ENCODE peak calls at places on chromosomes 7 and 10, in six cellular contexts. M, Q, H, G, Y and X are unnamed samples. For H3K36me3, the result is how much of the 10 kb centered on the place peaks cover.

GRCh38 chr7:136114966-136115762 is 138.0 kb upstream of the MTPN start:
- DNase-seq in Y (no peak), G (peak), Q (peak), H (no peak), M (peak), X (peak)

GRCh38 chr7:110534241-110534931 is 556.5 kb upstream of the LRRN3 start:
- DNase-seq in M (no peak), Y (no peak), G (no peak), Q (peak), H (peak), X (peak)

GRCh38 chr7:70553364-70553763 is 578.6 kb upstream of the GALNT17 start:
- DNase-seq in G (no peak), Y (no peak), Q (no peak), H (no peak), M (peak), X (no peak)

GRCh38 chr7:131302876-131303707 is 24.6 kb upstream of the MKLN1 start:
- DNase-seq in M (peak), Y (no peak), H (no peak), G (peak), Q (no peak), X (no peak)

GRCh38 chr7:108083980-108084379 is 46.2 kb downstream of the LAMB4 start:
- DNase-seq in Y (no peak), M (peak), H (no peak), Q (no peak), G (no peak), X (peak)

GRCh38 chr10:5683065-5683464 is 1.6 kb upstream of the TASOR2 start:
- DNase-seq in H (no peak), Y (no peak), M (no peak), Q (no peak), G (no peak), X (no peak)

GRCh38 chr10:3499120-3499519 is 285.9 kb downstream of the KLF6 start:
- DNase-seq in G (no peak), Y (no peak), M (peak), H (no peak), Q (no peak), X (peak)

GRCh38 chr10:13891542-13892431 is 305.0 kb downstream of the PRPF18 start:
- DNase-seq in H (no peak), M (peak), G (no peak), Q (peak), Y (no peak), X (no peak)

GRCh38 chr7:155190608-155191536 is 106.8 kb upstream of the INSIG1 start:
- DNase-seq in Y (peak), M (peak), H (no peak), Q (no peak), G (peak), X (no peak)

GRCh38 chr10:30882281-30882680 is 149.4 kb downstream of the ZNF438 start:
- DNase-seq in Y (no peak), M (no peak), H (no peak), G (no peak), Q (no peak), X (no peak)

GRCh38 chr10:80579849-80580645 is 42.3 kb downstream of the SH2D4B start:
- DNase-seq in Q (no peak), Y (no peak), H (no peak), G (no peak), M (no peak), X (no peak)

GRCh38 chr10:90437452-90437851 is 420.4 kb downstream of the HTR7 start:
- DNase-seq in Y (no peak), M (peak), H (no peak), Q (no peak), G (no peak), X (peak)

GRCh38 chr10:18607503-18607902 is 43.9 kb downstream of the NSUN6 start:
- DNase-seq in H (peak), G (no peak), Y (no peak), Q (peak), M (peak), X (peak)

GRCh38 chr7:12569673-12570072 is 847 bp upstream of the SCIN start:
- DNase-seq in Y (no peak), Q (no peak), M (no peak), H (no peak), G (no peak), X (no peak)

GRCh38 chr7:87059525-87060287 is at the start of gene ELAPOR2:
- DNase-seq in Q (peak), M (peak), Y (peak), G (peak), H (peak), X (peak)

GRCh38 chr10:55629792-55630490 is 731.1 kb downstream of the ZWINT start:
- DNase-seq in Q (peak), G (no peak), H (no peak), Y (no peak), M (peak), X (peak)

GRCh38 chr10:49271346-49271745 is 27.6 kb upstream of the C10orf71 start:
- DNase-seq in G (no peak), Y (no peak), M (no peak), Q (no peak), H (no peak), X (no peak)

GRCh38 chr7:50646069-50646468 is 80.9 kb upstream of the DDC start:
- DNase-seq in H (no peak), Q (no peak), Y (no peak), G (no peak), M (no peak), X (no peak)

GRCh38 chr10:84783386-84783785 is 455.0 kb downstream of the CCSER2 start:
- DNase-seq in M (peak), Y (no peak), Q (no peak), H (no peak), G (no peak), X (peak)

GRCh38 chr10:105150486-105150885 is 509.4 kb downstream of the SORCS3 start:
- DNase-seq in G (no peak), Q (no peak), Y (no peak), H (no peak), M (no peak), X (peak)

GRCh38 chr10:28592953-28593352 is 60.0 kb downstream of the WAC start:
- DNase-seq in Y (no peak), Q (no peak), H (no peak), M (peak), G (no peak), X (peak)

GRCh38 chr7:101580596-101580995 is 48.5 kb downstream of the MYL10 start:
- DNase-seq in Q (no peak), M (no peak), G (no peak), H (no peak), Y (no peak), X (no peak)

GRCh38 chr10:86044029-86044428 is 322.6 kb downstream of the GRID1 start:
- DNase-seq in M (no peak), G (no peak), H (no peak), Q (no peak), Y (no peak), X (no peak)

GRCh38 chr7:124728610-124729009 is 37.0 kb downstream of the GPR37 start:
- DNase-seq in H (no peak), G (no peak), Y (no peak), Q (no peak), M (no peak), X (no peak)

GRCh38 chr7:115449689-115450088 is 527.8 kb downstream of the MDFIC start:
- DNase-seq in Q (no peak), Y (no peak), G (no peak), H (no peak), M (no peak), X (no peak)

GRCh38 chr7:27277628-27278027 is 35.0 kb downstream of the EVX1 start:
- DNase-seq in Q (no peak), H (no peak), Y (no peak), G (no peak), M (peak), X (no peak)

GRCh38 chr7:30093351-30094019 is 41.3 kb upstream of the MTURN start:
- DNase-seq in Y (no peak), Q (peak), M (peak), H (no peak), G (no peak), X (peak)

GRCh38 chr10:45418417-45418858 is 44.4 kb downstream of the ALOX5 start:
- DNase-seq in Y (no peak), G (no peak), H (no peak), Q (no peak), M (no peak), X (no peak)

GRCh38 chr10:2463301-2463700 is 604.0 kb upstream of the PFKP start:
- DNase-seq in G (no peak), Q (no peak), Y (no peak), H (no peak), M (no peak), X (peak)

GRCh38 chr7:26451997-26452396 is 160.3 kb downstream of the SNX10 start:
- DNase-seq in M (no peak), Y (no peak), G (no peak), Q (no peak), H (no peak), X (no peak)

GRCh38 chr10:77188511-77188910 is 449.1 kb downstream of the KCNMA1 start:
- DNase-seq in M (no peak), Y (no peak), Q (no peak), H (no peak), G (no peak), X (no peak)

GRCh38 chr10:48751730-48752129 is 67.1 kb downstream of the WDFY4 start:
- DNase-seq in M (no peak), H (no peak), Q (no peak), G (no peak), Y (no peak), X (no peak)

GRCh38 chr7:64882341-64883112 is 20.5 kb upstream of the ZNF273 start:
- DNase-seq in G (no peak), H (peak), Q (peak), Y (no peak), M (peak), X (peak)
- H3K4me3 ChIP-seq in G (no peak), H (peak), Q (peak), Y (no peak), M (no peak), X (peak)

GRCh38 chr7:5173490-5173889 is 16.5 kb upstream of the WIPI2 start:
- DNase-seq in Y (no peak), G (no peak), Q (no peak), M (no peak), H (no peak), X (no peak)
- H3K36me3 ChIP-seq in Y (under half), G (under half), Q (under half), M (under half), H (under half), X (under half)

GRCh38 chr10:101986277-101986971 is 69.5 kb downstream of the ARMH3 start:
- DNase-seq in G (no peak), M (peak), Y (no peak), H (peak), Q (peak), X (no peak)
- H3K4me3 ChIP-seq in G (no peak), M (no peak), Y (no peak), H (no peak), Q (no peak), X (no peak)

DNA sequence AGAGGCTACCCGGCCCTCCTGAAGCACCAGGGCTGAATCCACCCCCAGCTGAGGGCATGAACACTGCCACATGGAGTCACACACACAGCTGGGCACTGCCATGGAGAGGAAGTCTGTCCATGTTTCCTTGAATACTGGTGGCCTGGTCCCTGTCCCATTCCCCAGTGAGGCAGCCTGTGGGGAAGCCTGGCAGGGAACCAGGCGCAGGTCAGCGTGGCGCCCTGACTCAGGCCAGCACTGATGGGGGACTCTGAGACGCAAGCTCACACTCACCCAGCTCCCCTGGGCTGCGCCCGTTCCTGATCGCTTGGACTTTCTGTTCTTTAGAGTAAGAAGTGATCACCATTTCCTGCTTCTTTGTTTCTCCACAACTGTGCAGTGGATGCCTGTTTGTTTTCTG is 128.3 kb downstream of the EGFR start:
- DNase-seq in Y (no peak), Q (no peak), H (no peak), M (no peak), G (no peak), X (no peak)
- H3K36me3 ChIP-seq in Y (under half), Q (half or more), H (under half), M (under half), G (under half), X (half or more)